ENCODE peak calls at places on chromosomes 16 and 17, in ten cellular contexts. K is progenitor cell of endocrine pancreas, I is pancreas, X is HFF-Myc, O is GM23338, F is stomach, S is heart left ventricle, D is Caco-2, M is Peyer's patch, E is uterus. P is an unnamed sample.

GRCh38 chr17:6753565-6753964 is 2.3 kb upstream of the XAF1 start:
- DNase-seq in K (no peak), I (no peak), X (no peak), O (no peak), F (no peak), S (no peak), D (no peak), M (no peak), E (no peak), P (no peak)

GRCh38 chr17:7889166-7889584 is 586 bp downstream of the CHD3 start:
- DNase-seq in K (no peak), I (peak; percentile 99), X (peak; percentile 72), O (peak; percentile 62), F (peak; percentile 99), S (peak; percentile 99), D (no peak), M (peak; percentile 92), E (peak; percentile 95), P (peak; percentile 88)

GRCh38 chr17:42321555-42321954 is 33.3 kb downstream of the STAT5A start:
- DNase-seq in K (no peak), I (no peak), X (no peak), O (no peak), F (no peak), S (no peak), D (no peak), M (no peak), E (no peak), P (no peak)

GRCh38 chr17:56779306-56779705 is 54.4 kb downstream of the C17orf67 start:
- DNase-seq in K (no peak), I (no peak), X (no peak), O (no peak), F (no peak), S (no peak), D (no peak), M (no peak), E (no peak), P (peak; percentile 7)

GRCh38 chr16:11629071-11630030 is 38.9 kb upstream of the SNN start:
- DNase-seq in K (no peak), I (peak; percentile 57), X (no peak), O (no peak), F (no peak), S (peak; percentile 64), D (no peak), M (peak; percentile 71), E (no peak), P (no peak)

GRCh38 chr17:58304735-58305486 is 23.7 kb downstream of the TSPOAP1 start:
- DNase-seq in K (no peak), I (no peak), X (no peak), O (no peak), F (peak; percentile 18), S (no peak), D (no peak), M (peak; percentile 40), E (no peak), P (no peak)

GRCh38 chr17:19260958-19261357 is 23.8 kb downstream of the EPN2 start:
- DNase-seq in K (no peak), I (no peak), X (no peak), O (no peak), F (no peak), S (peak; percentile 29), D (no peak), M (no peak), E (peak; percentile 43), P (no peak)

GRCh38 chr16:25253322-25253721 is 4.3 kb downstream of the ZKSCAN2 start:
- DNase-seq in K (no peak), I (no peak), X (no peak), O (no peak), F (no peak), S (no peak), D (no peak), M (no peak), E (no peak), P (no peak)

GRCh38 chr16:65538945-65539344 is 417.1 kb upstream of the CDH11 start:
- DNase-seq in K (no peak), I (no peak), X (no peak), O (no peak), F (no peak), S (no peak), D (no peak), M (no peak), E (no peak), P (peak; percentile 55)

GRCh38 chr17:7523033-7523432 is 25.8 kb upstream of the TNFSF12 start:
- DNase-seq in K (no peak), I (no peak), X (no peak), O (peak; percentile 94), F (peak; percentile 43), S (peak; percentile 38), D (no peak), M (peak; percentile 69), E (no peak), P (peak; percentile 4)

GRCh38 chr17:45930420-45930951 is 36.1 kb downstream of the MAPT start:
- DNase-seq in K (no peak), I (no peak), X (no peak), O (no peak), F (no peak), S (no peak), D (no peak), M (no peak), E (no peak), P (no peak)

GRCh38 chr17:45708707-45709290 is 75.3 kb upstream of the CRHR1 start:
- DNase-seq in K (no peak), I (no peak), X (no peak), O (no peak), F (no peak), S (no peak), D (no peak), M (no peak), E (no peak), P (no peak)

GRCh38 chr17:9115446-9116265 is 94.3 kb downstream of the NTN1 start:
- DNase-seq in K (no peak), I (peak; percentile 26), X (peak; percentile 30), O (peak; percentile 87), F (peak; percentile 27), S (peak; percentile 71), D (peak; percentile 17), M (peak; percentile 64), E (peak; percentile 86), P (peak; percentile 11)

GRCh38 chr16:16080465-16081065 is 131.1 kb downstream of the ABCC1 start:
- DNase-seq in K (no peak), I (no peak), X (no peak), O (no peak), F (no peak), S (no peak), D (no peak), M (no peak), E (no peak), P (no peak)

GRCh38 chr17:390025-390424 is 37.4 kb upstream of the RPH3AL start:
- DNase-seq in K (no peak), I (no peak), X (no peak), O (no peak), F (no peak), S (no peak), D (no peak), M (no peak), E (no peak), P (no peak)

GRCh38 chr17:19645608-19646250 is 2.8 kb upstream of the ALDH3A2 start:
- DNase-seq in K (no peak), I (no peak), X (no peak), O (peak; percentile 81), F (no peak), S (no peak), D (peak; percentile 42), M (peak; percentile 80), E (no peak), P (peak; percentile 11)

GRCh38 chr16:22370038-22370541 is 4.3 kb downstream of the CDR2 start:
- DNase-seq in K (no peak), I (no peak), X (no peak), O (no peak), F (no peak), S (no peak), D (no peak), M (no peak), E (no peak), P (peak; percentile 97)

GRCh38 chr17:15385305-15385704 is 43.9 kb upstream of the TEKT3 start:
- DNase-seq in K (no peak), I (no peak), X (no peak), O (no peak), F (no peak), S (no peak), D (no peak), M (no peak), E (no peak), P (no peak)
- TF ChIP-seq CTCF in K (no peak), I (no peak), X (no peak), O (no peak), F (no peak), S (no peak), D (no peak), M (no peak), E (no peak), P (no peak)

GRCh38 chr17:49471769-49472168 is 23.3 kb upstream of the NGFR start:
- DNase-seq in K (no peak), I (no peak), X (no peak), O (no peak), F (no peak), S (no peak), D (no peak), M (no peak), E (no peak), P (no peak)
- TF ChIP-seq CTCF in K (no peak), I (no peak), X (no peak), O (no peak), F (no peak), S (no peak), D (no peak), M (no peak), E (no peak), P (no peak)

GRCh38 chr17:68794636-68795503 is 160.3 kb downstream of the ABCA8 start:
- DNase-seq in K (no peak), I (no peak), X (peak; percentile 46), O (peak; percentile 11), F (no peak), S (no peak), D (no peak), M (no peak), E (no peak), P (peak; percentile 36)
- TF ChIP-seq CTCF in K (peak; percentile 16), I (no peak), X (peak; percentile 36), O (peak; percentile 43), F (no peak), S (peak; percentile 17), D (no peak), M (no peak), E (peak; percentile 47), P (peak; percentile 74)

GRCh38 chr16:85822145-85822544 is 22.6 kb downstream of the COX4I1 start:
- DNase-seq in K (no peak), I (no peak), X (no peak), O (no peak), F (no peak), S (no peak), D (no peak), M (no peak), E (no peak), P (no peak)
- TF ChIP-seq CTCF in K (no peak), I (no peak), X (no peak), O (no peak), F (no peak), S (no peak), D (no peak), M (no peak), E (no peak), P (no peak)

DNA sequence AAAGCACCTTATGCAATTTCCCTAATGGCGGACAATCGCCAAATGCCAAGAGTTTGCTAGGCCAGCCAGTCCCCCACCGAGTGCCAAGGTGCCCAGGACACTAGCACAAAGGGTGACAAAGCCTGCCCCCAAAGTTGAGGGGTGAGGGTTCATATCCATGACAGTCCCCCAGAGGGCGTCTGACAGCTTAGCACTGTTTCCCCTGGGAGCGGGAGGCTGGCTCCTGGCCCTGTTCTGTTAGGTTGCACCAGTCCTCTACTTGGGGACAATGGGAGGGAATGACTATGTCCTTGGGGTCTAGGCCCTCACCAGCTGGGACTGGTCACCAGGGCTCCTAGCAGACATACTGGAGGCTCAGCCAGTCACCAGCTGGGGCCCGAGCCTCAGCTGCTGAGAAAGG is 66.9 kb downstream of the MYO18A start:
- DNase-seq in K (no peak), I (no peak), X (no peak), O (peak; percentile 59), F (no peak), S (no peak), D (no peak), M (no peak), E (no peak), P (no peak)
- TF ChIP-seq CTCF in K (no peak), I (no peak), X (no peak), O (peak; percentile 43), F (no peak), S (no peak), D (peak; percentile 32), M (no peak), E (no peak), P (no peak)

P was measured in HFFc6.